ENCODE peak calls at places on chromosomes 1 and 21, in ten cellular contexts. C, L, X, M, R, J, H, V, Y and B are unnamed samples.

GRCh38 chr1:36321119-36321951 is 2.1 kb downstream of the EVA1B start:
- DNase-seq in C (peak), L (peak), X (peak), M (peak), R (no peak), J (peak), H (peak), V (peak), Y (no peak), B (no peak)

GRCh38 chr1:230186874-230187273 is 119.8 kb downstream of the GALNT2 start:
- DNase-seq in C (peak), L (no peak), X (no peak), M (no peak), R (no peak), J (no peak), H (no peak), V (no peak), Y (no peak), B (no peak)

GRCh38 chr21:29265690-29266479 is 32.8 kb upstream of the BACH1 start:
- DNase-seq in C (no peak), L (no peak), X (no peak), M (peak), R (no peak), J (no peak), H (no peak), V (no peak), Y (no peak), B (no peak)

GRCh38 chr1:242189591-242189990 is 190.7 kb upstream of the MAP1LC3C start:
- DNase-seq in C (no peak), L (no peak), X (no peak), M (no peak), R (no peak), J (no peak), H (peak), V (no peak), Y (no peak), B (no peak)

GRCh38 chr1:154430903-154431302 is 25.8 kb downstream of the IL6R start:
- DNase-seq in C (no peak), L (no peak), X (no peak), M (no peak), R (peak), J (no peak), H (peak), V (no peak), Y (no peak), B (no peak)

GRCh38 chr1:158008630-158009029 is 15.2 kb downstream of the KIRREL1 start:
- DNase-seq in C (no peak), L (no peak), X (no peak), M (no peak), R (no peak), J (no peak), H (no peak), V (no peak), Y (no peak), B (no peak)

GRCh38 chr1:24683713-24684162 is 40.6 kb downstream of the SRRM1 start:
- DNase-seq in C (no peak), L (no peak), X (peak), M (no peak), R (peak), J (no peak), H (no peak), V (no peak), Y (no peak), B (no peak)

GRCh38 chr1:179366093-179366800 is 476 bp downstream of the AXDND1 start:
- DNase-seq in C (no peak), L (peak), X (no peak), M (peak), R (no peak), J (no peak), H (no peak), V (peak), Y (no peak), B (no peak)

GRCh38 chr1:172180886-172181285 is 239.6 kb upstream of the C1orf105 start:
- DNase-seq in C (peak), L (peak), X (no peak), M (peak), R (no peak), J (peak), H (no peak), V (peak), Y (peak), B (no peak)

GRCh38 chr1:70264875-70265274 is 43.7 kb downstream of the SRSF11 start:
- DNase-seq in C (no peak), L (no peak), X (no peak), M (no peak), R (no peak), J (peak), H (no peak), V (no peak), Y (no peak), B (no peak)

GRCh38 chr1:19435181-19435580 is 50.2 kb downstream of the CAPZB start:
- DNase-seq in C (no peak), L (no peak), X (peak), M (no peak), R (no peak), J (no peak), H (no peak), V (no peak), Y (no peak), B (no peak)

GRCh38 chr21:45419162-45419561 is 14.2 kb downstream of the COL18A1 start:
- DNase-seq in C (no peak), L (no peak), X (no peak), M (no peak), R (no peak), J (no peak), H (peak), V (no peak), Y (no peak), B (no peak)

GRCh38 chr1:93419344-93419743 is 28.6 kb upstream of the FNBP1L start:
- DNase-seq in C (no peak), L (no peak), X (no peak), M (no peak), R (peak), J (no peak), H (no peak), V (no peak), Y (no peak), B (no peak)

GRCh38 chr1:185559151-185559550 is 175.0 kb upstream of the HMCN1 start:
- DNase-seq in C (no peak), L (no peak), X (no peak), M (no peak), R (no peak), J (no peak), H (no peak), V (no peak), Y (no peak), B (no peak)

GRCh38 chr1:18874600-18874999 is 15.1 kb upstream of the TAS1R2 start:
- DNase-seq in C (no peak), L (no peak), X (no peak), M (no peak), R (no peak), J (no peak), H (no peak), V (no peak), Y (no peak), B (peak)

GRCh38 chr1:207797229-207797973 is 45.5 kb downstream of the CD46 start:
- DNase-seq in C (peak), L (peak), X (peak), M (peak), R (peak), J (peak), H (peak), V (peak), Y (peak), B (peak)

GRCh38 chr1:174700775-174701174 is 253.0 kb downstream of the GPR52 start:
- DNase-seq in C (no peak), L (no peak), X (no peak), M (no peak), R (no peak), J (no peak), H (no peak), V (no peak), Y (no peak), B (no peak)

GRCh38 chr1:230922620-230923019 is 54.3 kb upstream of the C1orf198 start:
- DNase-seq in C (no peak), L (no peak), X (no peak), M (no peak), R (no peak), J (no peak), H (no peak), V (no peak), Y (no peak), B (no peak)